ENCODE peak calls at places on chromosome 13, in seven cellular contexts. One of them, this sample, is unnamed.

GRCh38 chr13:94249512-94249911 is 230.0 kb downstream of the DCT start:
- DNase-seq in psoas muscle: no peak
- DNase-seq in fibroblast of lung: peak
- DNase-seq in breast epithelium: no peak
- DNase-seq in NB4: no peak
- DNase-seq in activated B cell treated with CpG ODN at 0.5 μM for 24 hours: no peak
- DNase-seq in foreskin fibroblast: peak
- DNase-seq in this sample: no peak

GRCh38 chr13:25727250-25727649 is 324.6 kb downstream of the SHISA2 start:
- DNase-seq in psoas muscle: no peak
- DNase-seq in fibroblast of lung: no peak
- DNase-seq in breast epithelium: peak
- DNase-seq in NB4: no peak
- DNase-seq in activated B cell treated with CpG ODN at 0.5 μM for 24 hours: no peak
- DNase-seq in foreskin fibroblast: no peak
- DNase-seq in this sample: no peak

GRCh38 chr13:112066624-112067004 is 335 bp upstream of the SOX1 start:
- DNase-seq in psoas muscle: peak
- DNase-seq in fibroblast of lung: peak
- DNase-seq in breast epithelium: no peak
- DNase-seq in NB4: no peak
- DNase-seq in activated B cell treated with CpG ODN at 0.5 μM for 24 hours: no peak
- DNase-seq in foreskin fibroblast: peak
- DNase-seq in this sample: no peak

GRCh38 chr13:51318876-51319275 is 20.6 kb upstream of the SERPINE3 start:
- DNase-seq in psoas muscle: no peak
- DNase-seq in fibroblast of lung: no peak
- DNase-seq in breast epithelium: no peak
- DNase-seq in NB4: no peak
- DNase-seq in activated B cell treated with CpG ODN at 0.5 μM for 24 hours: no peak
- DNase-seq in foreskin fibroblast: no peak
- DNase-seq in this sample: no peak

GRCh38 chr13:34364633-34365032 is 546.7 kb downstream of the RFC3 start:
- DNase-seq in psoas muscle: no peak
- DNase-seq in fibroblast of lung: peak
- DNase-seq in breast epithelium: no peak
- DNase-seq in NB4: no peak
- DNase-seq in activated B cell treated with CpG ODN at 0.5 μM for 24 hours: no peak
- DNase-seq in foreskin fibroblast: peak
- DNase-seq in this sample: no peak

GRCh38 chr13:102846261-102847015 is 606 bp downstream of the ERCC5 start:
- DNase-seq in psoas muscle: peak
- DNase-seq in fibroblast of lung: peak
- DNase-seq in breast epithelium: no peak
- DNase-seq in NB4: peak
- DNase-seq in activated B cell treated with CpG ODN at 0.5 μM for 24 hours: no peak
- DNase-seq in foreskin fibroblast: peak
- DNase-seq in this sample: peak

GRCh38 chr13:64900039-64900438 is 2330.1 kb downstream of the PCDH9 start:
- DNase-seq in psoas muscle: no peak
- DNase-seq in fibroblast of lung: no peak
- DNase-seq in breast epithelium: no peak
- DNase-seq in NB4: peak
- DNase-seq in activated B cell treated with CpG ODN at 0.5 μM for 24 hours: no peak
- DNase-seq in foreskin fibroblast: no peak
- DNase-seq in this sample: no peak

GRCh38 chr13:95540848-95541247 is 11.7 kb upstream of the CLDN10 start:
- DNase-seq in psoas muscle: peak
- DNase-seq in fibroblast of lung: no peak
- DNase-seq in breast epithelium: no peak
- DNase-seq in NB4: no peak
- DNase-seq in activated B cell treated with CpG ODN at 0.5 μM for 24 hours: no peak
- DNase-seq in foreskin fibroblast: no peak
- DNase-seq in this sample: no peak

GRCh38 chr13:85590231-85590931 is 208.8 kb downstream of the SLITRK6 start:
- DNase-seq in psoas muscle: no peak
- DNase-seq in fibroblast of lung: peak
- DNase-seq in breast epithelium: no peak
- DNase-seq in NB4: no peak
- DNase-seq in activated B cell treated with CpG ODN at 0.5 μM for 24 hours: no peak
- DNase-seq in foreskin fibroblast: peak
- DNase-seq in this sample: no peak

GRCh38 chr13:78589206-78589605 is 14.1 kb downstream of the POU4F1 start:
- DNase-seq in psoas muscle: no peak
- DNase-seq in fibroblast of lung: peak
- DNase-seq in breast epithelium: no peak
- DNase-seq in NB4: peak
- DNase-seq in activated B cell treated with CpG ODN at 0.5 μM for 24 hours: no peak
- DNase-seq in foreskin fibroblast: peak
- DNase-seq in this sample: peak

GRCh38 chr13:96238861-96239260 is 149.0 kb downstream of the HS6ST3 start:
- DNase-seq in psoas muscle: no peak
- DNase-seq in fibroblast of lung: peak
- DNase-seq in breast epithelium: no peak
- DNase-seq in NB4: no peak
- DNase-seq in activated B cell treated with CpG ODN at 0.5 μM for 24 hours: no peak
- DNase-seq in foreskin fibroblast: no peak
- DNase-seq in this sample: no peak

GRCh38 chr13:27489456-27489855 is 39.1 kb upstream of the MTIF3 start:
- DNase-seq in psoas muscle: no peak
- DNase-seq in fibroblast of lung: no peak
- DNase-seq in breast epithelium: no peak
- DNase-seq in NB4: no peak
- DNase-seq in activated B cell treated with CpG ODN at 0.5 μM for 24 hours: no peak
- DNase-seq in foreskin fibroblast: no peak
- DNase-seq in this sample: no peak

GRCh38 chr13:41061914-41062837 is 867 bp downstream of the WBP4 start:
- DNase-seq in psoas muscle: no peak
- DNase-seq in fibroblast of lung: peak
- DNase-seq in breast epithelium: no peak
- DNase-seq in NB4: peak
- DNase-seq in activated B cell treated with CpG ODN at 0.5 μM for 24 hours: no peak
- DNase-seq in foreskin fibroblast: peak
- DNase-seq in this sample: no peak

GRCh38 chr13:48559638-48560320 is 26.9 kb upstream of the RCBTB2 start:
- DNase-seq in psoas muscle: no peak
- DNase-seq in fibroblast of lung: peak
- DNase-seq in breast epithelium: no peak
- DNase-seq in NB4: no peak
- DNase-seq in activated B cell treated with CpG ODN at 0.5 μM for 24 hours: no peak
- DNase-seq in foreskin fibroblast: peak
- DNase-seq in this sample: no peak

GRCh38 chr13:35518337-35518736 is 41.8 kb upstream of the MAB21L1 start:
- DNase-seq in psoas muscle: no peak
- DNase-seq in fibroblast of lung: peak
- DNase-seq in breast epithelium: no peak
- DNase-seq in NB4: no peak
- DNase-seq in activated B cell treated with CpG ODN at 0.5 μM for 24 hours: no peak
- DNase-seq in foreskin fibroblast: no peak
- DNase-seq in this sample: no peak

GRCh38 chr13:65697843-65698242 is 1532.3 kb downstream of the PCDH9 start:
- DNase-seq in psoas muscle: no peak
- DNase-seq in fibroblast of lung: no peak
- DNase-seq in breast epithelium: no peak
- DNase-seq in NB4: no peak
- DNase-seq in activated B cell treated with CpG ODN at 0.5 μM for 24 hours: no peak
- DNase-seq in foreskin fibroblast: no peak
- DNase-seq in this sample: no peak

GRCh38 chr13:97194473-97194872 is 27.7 kb upstream of the MBNL2 start:
- DNase-seq in psoas muscle: no peak
- DNase-seq in fibroblast of lung: peak
- DNase-seq in breast epithelium: no peak
- DNase-seq in NB4: no peak
- DNase-seq in activated B cell treated with CpG ODN at 0.5 μM for 24 hours: no peak
- DNase-seq in foreskin fibroblast: peak
- DNase-seq in this sample: no peak

GRCh38 chr13:40494513-40494912 is 171.9 kb downstream of the FOXO1 start:
- DNase-seq in psoas muscle: no peak
- DNase-seq in fibroblast of lung: peak
- DNase-seq in breast epithelium: no peak
- DNase-seq in NB4: no peak
- DNase-seq in activated B cell treated with CpG ODN at 0.5 μM for 24 hours: no peak
- DNase-seq in foreskin fibroblast: no peak
- DNase-seq in this sample: no peak

GRCh38 chr13:36261976-36262375 is 35.6 kb downstream of the CCDC169 start:
- DNase-seq in psoas muscle: no peak
- DNase-seq in fibroblast of lung: no peak
- DNase-seq in breast epithelium: no peak
- DNase-seq in NB4: no peak
- DNase-seq in activated B cell treated with CpG ODN at 0.5 μM for 24 hours: no peak
- DNase-seq in foreskin fibroblast: peak
- DNase-seq in this sample: no peak

GRCh38 chr13:20943519-20944012 is 41.0 kb upstream of the XPO4 start:
- DNase-seq in psoas muscle: peak
- DNase-seq in fibroblast of lung: peak
- DNase-seq in breast epithelium: peak
- DNase-seq in NB4: peak
- DNase-seq in activated B cell treated with CpG ODN at 0.5 μM for 24 hours: peak
- DNase-seq in foreskin fibroblast: peak
- DNase-seq in this sample: peak

GRCh38 chr13:22736084-22736767 is 444.6 kb upstream of the SGCG start:
- DNase-seq in psoas muscle: no peak
- DNase-seq in fibroblast of lung: no peak
- DNase-seq in breast epithelium: no peak
- DNase-seq in NB4: no peak
- DNase-seq in activated B cell treated with CpG ODN at 0.5 μM for 24 hours: no peak
- DNase-seq in foreskin fibroblast: no peak
- DNase-seq in this sample: no peak

GRCh38 chr13:22740264-22740663 is 440.5 kb upstream of the SGCG start:
- DNase-seq in psoas muscle: no peak
- DNase-seq in fibroblast of lung: no peak
- DNase-seq in breast epithelium: no peak
- DNase-seq in NB4: peak
- DNase-seq in activated B cell treated with CpG ODN at 0.5 μM for 24 hours: no peak
- DNase-seq in foreskin fibroblast: no peak
- DNase-seq in this sample: no peak

GRCh38 chr13:22736768-22737092 is 444.0 kb upstream of the SGCG start:
- DNase-seq in psoas muscle: no peak
- DNase-seq in fibroblast of lung: no peak
- DNase-seq in breast epithelium: no peak
- DNase-seq in NB4: no peak
- DNase-seq in activated B cell treated with CpG ODN at 0.5 μM for 24 hours: no peak
- DNase-seq in foreskin fibroblast: no peak
- DNase-seq in this sample: no peak

GRCh38 chr13:22738357-22738756 is 442.4 kb upstream of the SGCG start:
- DNase-seq in psoas muscle: no peak
- DNase-seq in fibroblast of lung: no peak
- DNase-seq in breast epithelium: no peak
- DNase-seq in NB4: no peak
- DNase-seq in activated B cell treated with CpG ODN at 0.5 μM for 24 hours: no peak
- DNase-seq in foreskin fibroblast: no peak
- DNase-seq in this sample: no peak

DNA sequence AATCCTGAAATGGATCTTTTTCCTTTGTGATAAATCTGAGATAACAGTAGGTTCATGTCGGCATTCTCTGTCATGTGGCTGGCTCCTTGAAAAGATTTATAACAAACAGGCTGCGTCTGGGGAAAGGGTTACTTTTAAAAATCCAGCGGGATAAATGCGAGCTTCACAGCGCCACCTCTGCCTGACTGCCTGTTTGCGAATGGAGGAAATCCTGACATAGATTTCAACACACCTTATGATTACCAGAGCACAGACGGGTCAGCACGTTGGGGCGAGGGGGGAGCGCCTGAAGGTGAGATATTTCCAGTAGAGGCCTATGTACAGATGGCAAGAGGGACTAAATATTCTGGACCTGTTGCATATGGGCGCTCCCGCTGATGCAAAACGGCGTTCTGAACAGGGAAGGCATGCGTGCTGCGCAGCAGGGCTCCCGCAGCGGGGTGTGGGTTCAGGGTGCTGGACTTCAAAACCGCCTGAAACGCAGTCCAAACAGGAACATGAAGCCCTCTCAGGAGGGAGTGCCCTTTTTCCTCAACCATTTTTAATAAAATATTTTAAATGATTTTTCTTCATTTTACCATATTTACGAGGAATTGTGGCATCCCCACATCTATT is 445.3 kb upstream of the SGCG start:
- DNase-seq in psoas muscle: no peak
- DNase-seq in fibroblast of lung: no peak
- DNase-seq in breast epithelium: no peak
- DNase-seq in NB4: peak
- DNase-seq in activated B cell treated with CpG ODN at 0.5 μM for 24 hours: no peak
- DNase-seq in foreskin fibroblast: no peak
- DNase-seq in this sample: no peak
- TF ChIP-seq CTCF in psoas muscle: no peak
- TF ChIP-seq CTCF in fibroblast of lung: no peak
- TF ChIP-seq CTCF in breast epithelium: no peak
- TF ChIP-seq CTCF in NB4: peak
- TF ChIP-seq CTCF in activated B cell treated with CpG ODN at 0.5 μM for 24 hours: no peak
- TF ChIP-seq CTCF in foreskin fibroblast: no peak
- TF ChIP-seq CTCF in this sample: no peak

DNA sequence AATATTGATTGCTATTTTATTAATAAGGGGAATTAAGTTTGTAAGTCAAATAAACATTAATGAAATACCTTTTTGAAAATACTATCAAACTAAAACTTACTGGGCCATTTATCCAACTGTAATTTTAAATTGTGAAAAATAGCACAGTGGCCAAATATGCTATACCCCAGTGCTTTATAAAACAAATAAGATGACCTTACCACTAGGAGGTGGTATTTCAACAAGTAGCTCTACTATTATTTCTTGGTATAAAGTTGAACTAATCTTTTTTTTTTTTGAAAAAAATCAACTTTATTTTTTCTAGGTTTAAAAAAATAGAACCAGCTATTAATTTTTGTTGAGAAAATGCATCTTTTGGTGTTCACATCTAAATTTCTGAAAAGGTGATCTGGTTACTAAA is 14.7 kb downstream of the LACC1 start:
- DNase-seq in psoas muscle: no peak
- DNase-seq in fibroblast of lung: no peak
- DNase-seq in breast epithelium: no peak
- DNase-seq in NB4: peak
- DNase-seq in activated B cell treated with CpG ODN at 0.5 μM for 24 hours: no peak
- DNase-seq in foreskin fibroblast: peak
- DNase-seq in this sample: no peak
- TF ChIP-seq CTCF in psoas muscle: no peak
- TF ChIP-seq CTCF in fibroblast of lung: no peak
- TF ChIP-seq CTCF in breast epithelium: no peak
- TF ChIP-seq CTCF in NB4: no peak
- TF ChIP-seq CTCF in activated B cell treated with CpG ODN at 0.5 μM for 24 hours: no peak
- TF ChIP-seq CTCF in foreskin fibroblast: no peak
- TF ChIP-seq CTCF in this sample: peak

GRCh38 chr13:111046590-111047141 is 68.4 kb upstream of the ARHGEF7 start:
- DNase-seq in psoas muscle: peak
- DNase-seq in fibroblast of lung: peak
- DNase-seq in breast epithelium: no peak
- DNase-seq in NB4: peak
- DNase-seq in activated B cell treated with CpG ODN at 0.5 μM for 24 hours: no peak
- DNase-seq in foreskin fibroblast: peak
- DNase-seq in this sample: no peak
- TF ChIP-seq CTCF in psoas muscle: peak
- TF ChIP-seq CTCF in fibroblast of lung: peak
- TF ChIP-seq CTCF in breast epithelium: no peak
- TF ChIP-seq CTCF in NB4: peak
- TF ChIP-seq CTCF in activated B cell treated with CpG ODN at 0.5 μM for 24 hours: no peak
- TF ChIP-seq CTCF in foreskin fibroblast: peak
- TF ChIP-seq CTCF in this sample: no peak

DNA sequence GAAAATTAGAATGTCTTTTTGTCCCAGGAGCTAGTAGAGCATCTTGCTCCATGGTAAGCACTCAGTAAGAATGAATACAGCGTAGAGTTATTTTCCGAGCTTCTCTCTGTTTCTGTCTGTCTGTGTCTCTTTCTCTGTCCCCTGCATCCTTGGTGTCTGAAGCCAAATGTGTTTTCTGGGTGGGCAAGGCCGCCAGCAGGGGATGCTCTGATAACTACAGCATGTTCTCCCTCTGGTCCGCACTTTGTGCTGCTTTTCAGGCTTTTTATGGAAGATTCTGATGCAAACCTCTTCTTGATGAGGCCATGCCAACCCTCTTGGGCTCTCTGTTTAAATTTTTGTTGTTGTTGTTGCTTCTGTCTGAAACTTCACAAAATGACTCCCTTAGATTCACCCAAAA is 142.8 kb upstream of the UBL3 start:
- DNase-seq in psoas muscle: no peak
- DNase-seq in fibroblast of lung: no peak
- DNase-seq in breast epithelium: no peak
- DNase-seq in NB4: peak
- DNase-seq in activated B cell treated with CpG ODN at 0.5 μM for 24 hours: no peak
- DNase-seq in foreskin fibroblast: no peak
- DNase-seq in this sample: no peak
- TF ChIP-seq CTCF in psoas muscle: no peak
- TF ChIP-seq CTCF in fibroblast of lung: no peak
- TF ChIP-seq CTCF in breast epithelium: no peak
- TF ChIP-seq CTCF in NB4: peak
- TF ChIP-seq CTCF in activated B cell treated with CpG ODN at 0.5 μM for 24 hours: no peak
- TF ChIP-seq CTCF in foreskin fibroblast: no peak
- TF ChIP-seq CTCF in this sample: no peak

This sample was measured in progenitor cell of endocrine pancreas.